ENCODE peak calls at places on chromosomes 6 and 20, in seven cellular contexts. G is IMR-90, O is hepatocyte, K is astrocyte, H is OCI-LY7, N is fibroblast of lung, P is mesendoderm. B is an unnamed sample.

GRCh38 chr6:50602191-50602810 is 111.0 kb upstream of the TFAP2D start:
- DNase-seq in G (peak), O (peak), K (peak), H (peak), N (peak), P (peak), B (peak)

GRCh38 chr6:28769626-28770402 is 154.0 kb downstream of the TRIM27 start:
- DNase-seq in G (peak), O (peak), K (peak), H (no peak), N (peak), P (peak), B (peak)

GRCh38 chr20:57536120-57536708 is 11.3 kb upstream of the CTCFL start:
- DNase-seq in G (no peak), O (no peak), K (no peak), H (no peak), N (no peak), P (no peak), B (no peak)

GRCh38 chr6:133951881-133952814 is 876 bp upstream of the TBPL1 start:
- DNase-seq in G (peak), O (peak), K (peak), H (peak), N (peak), P (peak), B (peak)

GRCh38 chr20:25274891-25275812 is 27.3 kb downstream of the PYGB start:
- DNase-seq in G (no peak), O (no peak), K (no peak), H (no peak), N (no peak), P (no peak), B (no peak)

GRCh38 chr6:28809947-28810654 is 113.7 kb downstream of the TRIM27 start:
- DNase-seq in G (no peak), O (no peak), K (no peak), H (no peak), N (no peak), P (peak), B (no peak)

GRCh38 chr6:36033935-36034334 is 6.3 kb downstream of the MAPK14 start:
- DNase-seq in G (peak), O (no peak), K (peak), H (no peak), N (peak), P (peak), B (peak)

GRCh38 chr20:44467289-44467883 is 8.3 kb upstream of the TTPAL start:
- DNase-seq in G (no peak), O (peak), K (no peak), H (no peak), N (peak), P (no peak), B (no peak)

GRCh38 chr20:46357030-46357514 is 48.8 kb upstream of the CDH22 start:
- DNase-seq in G (no peak), O (no peak), K (no peak), H (no peak), N (no peak), P (no peak), B (no peak)

GRCh38 chr6:158560787-158561246 is 926 bp downstream of the TMEM181 start:
- DNase-seq in G (no peak), O (peak), K (no peak), H (peak), N (peak), P (no peak), B (peak)

GRCh38 chr6:21198032-21198640 is 395.4 kb upstream of the SOX4 start:
- DNase-seq in G (no peak), O (no peak), K (no peak), H (peak), N (no peak), P (no peak), B (no peak)

GRCh38 chr6:90217621-90218496 is 78.8 kb downstream of the BACH2 start:
- DNase-seq in G (no peak), O (no peak), K (no peak), H (no peak), N (no peak), P (no peak), B (no peak)

GRCh38 chr20:64103871-64104666 is 3.3 kb downstream of the NPBWR2 start:
- DNase-seq in G (no peak), O (no peak), K (no peak), H (no peak), N (no peak), P (no peak), B (no peak)

GRCh38 chr6:15506066-15506465 is 156.8 kb downstream of the DTNBP1 start:
- DNase-seq in G (no peak), O (no peak), K (no peak), H (no peak), N (no peak), P (no peak), B (no peak)

GRCh38 chr20:24959591-24960301 is 10.7 kb downstream of the CST7 start:
- DNase-seq in G (no peak), O (no peak), K (no peak), H (no peak), N (no peak), P (no peak), B (no peak)

GRCh38 chr20:37209661-37210314 is 30.4 kb upstream of the MROH8 start:
- DNase-seq in G (no peak), O (peak), K (no peak), H (no peak), N (no peak), P (no peak), B (peak)
- H3K4me2 ChIP-seq in G (no peak), O (no peak), K (no peak), H (no peak), N (no peak), P (no peak), B (no peak)

DNA sequence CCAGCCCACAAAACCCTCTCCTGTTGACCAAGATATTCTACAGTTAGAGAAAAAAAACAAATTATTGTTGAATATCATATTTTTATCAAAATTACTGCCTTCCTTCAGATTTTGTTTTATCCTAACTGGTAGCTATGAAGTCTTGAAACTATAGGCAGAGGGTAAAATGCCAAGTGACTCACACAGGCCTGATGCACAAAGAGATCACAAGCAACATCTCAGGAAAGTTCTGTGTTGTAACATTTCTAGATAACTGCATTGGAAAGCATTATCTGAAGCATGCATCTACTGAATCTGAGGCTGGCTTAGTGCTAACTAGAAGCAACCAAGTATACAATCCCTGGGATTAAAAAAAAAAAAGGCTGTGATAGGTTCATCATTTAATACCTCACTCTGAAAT is 134.2 kb downstream of the PKHD1 start:
- DNase-seq in G (no peak), O (no peak), K (no peak), H (no peak), N (no peak), P (no peak), B (no peak)
- H3K4me2 ChIP-seq in G (no peak), O (no peak), K (no peak), H (no peak), N (no peak), P (no peak), B (no peak)

DNA sequence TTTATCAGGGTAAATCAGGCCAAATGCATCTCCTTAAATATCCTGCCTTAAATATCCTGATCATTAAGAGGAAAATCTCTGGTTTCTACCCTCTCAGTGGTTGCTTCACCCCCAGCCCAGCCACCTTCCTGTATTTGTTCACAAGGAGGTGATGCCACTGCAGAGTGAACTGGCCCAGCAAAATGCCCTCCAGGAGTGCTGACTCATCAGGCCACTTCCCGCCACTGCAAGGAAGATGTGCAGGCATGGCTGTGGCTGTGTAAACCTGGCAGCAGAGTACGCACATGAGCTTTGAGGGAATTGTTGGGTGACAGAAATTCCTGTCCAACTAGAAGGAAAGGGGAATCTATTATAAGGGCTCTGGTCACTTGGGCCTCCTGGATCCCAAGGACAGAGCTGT is 13.8 kb downstream of the NQO2 start:
- DNase-seq in G (peak), O (no peak), K (peak), H (no peak), N (peak), P (peak), B (peak)
- H3K4me2 ChIP-seq in G (no peak), O (no peak), K (peak), H (no peak), N (no peak), P (no peak), B (peak)

GRCh38 chr6:107535626-107536025 is 45.7 kb downstream of the SOBP start:
- DNase-seq in G (no peak), O (no peak), K (no peak), H (peak), N (no peak), P (no peak), B (no peak)

GRCh38 chr6:107532707-107533106 is 42.8 kb downstream of the SOBP start:
- DNase-seq in G (no peak), O (no peak), K (no peak), H (no peak), N (no peak), P (no peak), B (no peak)

GRCh38 chr6:107534762-107535161 is 44.8 kb downstream of the SOBP start:
- DNase-seq in G (no peak), O (no peak), K (peak), H (no peak), N (no peak), P (peak), B (no peak)

GRCh38 chr6:107531868-107532267 is 42.0 kb downstream of the SOBP start:
- DNase-seq in G (no peak), O (no peak), K (no peak), H (no peak), N (no peak), P (no peak), B (no peak)

GRCh38 chr6:107533415-107534059 is 43.6 kb downstream of the SOBP start:
- DNase-seq in G (no peak), O (no peak), K (no peak), H (no peak), N (no peak), P (no peak), B (no peak)
- H3K4me2 ChIP-seq in G (no peak), O (no peak), K (no peak), H (no peak), N (no peak), P (no peak), B (no peak)

DNA sequence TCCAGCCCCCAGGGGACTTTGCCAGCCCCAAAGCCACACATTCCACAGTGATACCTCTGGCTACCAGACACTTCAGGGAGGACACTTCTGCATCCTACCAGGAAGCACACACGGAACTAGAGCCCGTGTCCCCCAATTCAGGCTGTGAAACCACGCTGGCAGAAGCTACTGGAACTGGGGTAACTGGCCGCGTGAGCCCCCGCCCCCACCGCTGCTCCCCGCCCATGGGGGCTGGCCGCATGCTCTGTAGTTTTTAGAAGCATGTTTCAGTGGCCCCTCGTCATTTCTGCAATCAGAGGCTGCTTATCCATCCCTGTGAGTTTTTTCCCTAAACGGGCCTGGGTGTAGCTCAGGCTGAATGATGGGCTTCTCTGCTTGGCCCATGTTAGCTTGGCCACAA is 28.7 kb upstream of the AAR2 start:
- DNase-seq in G (no peak), O (no peak), K (no peak), H (no peak), N (no peak), P (no peak), B (no peak)
- H3K4me2 ChIP-seq in G (no peak), O (no peak), K (no peak), H (no peak), N (no peak), P (no peak), B (no peak)

GRCh38 chr6:109052015-109052651 is 42.5 kb downstream of the SESN1 start:
- DNase-seq in G (no peak), O (no peak), K (no peak), H (no peak), N (no peak), P (no peak), B (no peak)
- H3K4me2 ChIP-seq in G (no peak), O (no peak), K (no peak), H (peak), N (no peak), P (no peak), B (no peak)

DNA sequence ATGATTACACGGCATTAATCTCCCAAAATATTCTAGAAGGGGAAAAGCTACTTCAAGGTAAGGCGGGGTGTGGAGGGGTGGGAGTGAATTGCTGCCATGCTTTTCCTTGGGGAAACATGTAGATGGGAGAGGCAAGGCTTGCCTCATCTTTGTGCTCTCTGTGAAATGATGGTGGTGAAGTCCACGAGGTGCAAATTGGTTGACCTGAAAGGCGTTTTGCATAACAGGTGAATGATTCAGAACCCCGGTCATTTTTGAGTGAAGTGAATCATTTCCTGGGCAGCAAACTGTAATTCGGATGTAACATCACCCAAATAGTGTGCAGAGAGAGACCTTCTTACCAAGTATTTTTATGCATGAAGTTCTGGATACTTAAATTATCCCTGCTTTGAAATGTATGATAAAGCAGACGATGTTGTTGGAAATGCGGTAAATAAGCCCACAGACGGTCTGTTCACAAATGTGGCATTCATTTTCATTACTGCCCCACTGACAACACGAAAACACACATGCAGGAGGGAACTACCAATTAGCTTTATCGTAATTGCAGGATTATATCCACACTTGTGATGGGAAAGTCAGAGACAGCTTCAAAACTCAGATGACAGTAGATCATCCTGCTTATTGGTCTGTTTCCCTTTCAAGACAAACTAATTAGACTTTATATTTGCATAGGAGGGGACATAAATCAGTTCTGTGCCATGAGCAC is 3.0 kb downstream of the CDH4 start:
- DNase-seq in G (peak), O (no peak), K (peak), H (no peak), N (peak), P (no peak), B (peak)
- H3K4me2 ChIP-seq in G (no peak), O (no peak), K (peak), H (no peak), N (peak), P (no peak), B (no peak)

DNA sequence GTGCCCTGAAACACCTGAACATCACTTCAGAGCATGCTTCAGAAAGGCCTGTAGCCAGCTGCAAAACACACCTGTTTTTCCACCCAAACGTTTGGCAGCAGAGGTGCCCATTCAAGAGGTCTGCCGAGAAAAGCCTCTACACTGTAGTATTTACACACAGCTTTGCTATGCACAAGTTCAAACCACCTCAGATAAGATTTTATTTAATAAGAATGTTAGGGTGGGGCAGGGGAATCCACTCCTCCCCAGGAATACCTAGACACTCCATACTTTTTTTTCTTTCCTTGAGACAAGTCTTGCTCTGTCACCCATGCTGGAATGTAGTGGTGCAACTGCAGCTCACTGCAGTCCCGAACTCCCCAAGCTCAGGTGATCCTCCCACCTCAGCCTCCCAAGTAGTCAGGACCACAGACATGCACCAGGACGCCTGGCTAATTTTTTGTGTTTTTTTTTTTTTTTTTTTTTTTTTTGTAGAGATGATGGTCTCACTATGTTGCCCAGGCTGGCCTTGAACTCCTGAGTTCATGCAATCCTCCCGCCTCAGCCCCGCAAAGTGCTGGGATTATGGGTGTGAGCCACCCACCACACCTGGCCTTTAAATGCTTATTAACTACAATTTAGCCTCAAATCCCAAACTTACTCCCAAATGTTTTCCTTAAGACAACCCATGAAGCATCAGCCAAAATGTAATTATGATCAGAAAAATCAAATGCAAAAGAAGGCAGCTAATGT is 9.7 kb downstream of the MRPL14 start:
- DNase-seq in G (no peak), O (no peak), K (peak), H (no peak), N (no peak), P (no peak), B (peak)
- H3K4me2 ChIP-seq in G (peak), O (peak), K (peak), H (no peak), N (peak), P (no peak), B (peak)

GRCh38 chr20:10282930-10283556 is 64.4 kb downstream of the SNAP25 start:
- DNase-seq in G (peak), O (no peak), K (peak), H (no peak), N (no peak), P (peak), B (peak)
- H3K4me2 ChIP-seq in G (no peak), O (no peak), K (peak), H (no peak), N (no peak), P (no peak), B (no peak)

B was measured in PC-3.